ENCODE peak calls at places on chromosomes 16 and 17, in four cellular contexts. M is A673, C is GM12865, P is H9. F is an unnamed sample.

GRCh38 chr17:67475161-67475887 is 98.2 kb downstream of the PITPNC1 start:
- DNase-seq in P (peak), M (peak), C (peak), F (peak)

GRCh38 chr17:50133769-50134099 is 3.8 kb upstream of the SAMD14 start:
- DNase-seq in M (no peak), C (no peak), P (no peak), F (no peak)

GRCh38 chr17:80844418-80844990 is 147.1 kb upstream of the CHMP6 start:
- DNase-seq in M (peak), P (no peak), C (no peak), F (no peak)

GRCh38 chr17:59451706-59452105 is 113.7 kb upstream of the DHX40 start:
- DNase-seq in C (no peak), P (peak), M (no peak), F (no peak)

GRCh38 chr17:1485748-1486376 is 6.6 kb downstream of the MYO1C start:
- DNase-seq in P (peak), C (peak), M (peak), F (peak)

GRCh38 chr16:13351651-13352217 is 450.3 kb downstream of the SHISA9 start:
- DNase-seq in M (no peak), P (peak), C (no peak), F (no peak)

GRCh38 chr17:42184717-42185496 is at the start of gene HCRT:
- DNase-seq in P (no peak), C (no peak), M (no peak), F (no peak)

GRCh38 chr17:78168906-78169793 is 769 bp downstream of the SYNGR2 start:
- DNase-seq in C (peak), M (peak), P (peak), F (peak)

GRCh38 chr17:50501054-50501453 is 7.2 kb upstream of the MYCBPAP start:
- DNase-seq in C (peak), M (peak), P (no peak), F (no peak)

GRCh38 chr17:60971515-60972369 is 294.1 kb downstream of the BCAS3 start:
- DNase-seq in M (peak), C (peak), P (peak), F (no peak)

GRCh38 chr16:57747496-57747895 is 11.9 kb downstream of the KATNB1 start:
- DNase-seq in C (no peak), P (peak), M (no peak), F (no peak)
- TF ChIP-seq CTCF in C (no peak), P (no peak), M (no peak), F (no peak)

DNA sequence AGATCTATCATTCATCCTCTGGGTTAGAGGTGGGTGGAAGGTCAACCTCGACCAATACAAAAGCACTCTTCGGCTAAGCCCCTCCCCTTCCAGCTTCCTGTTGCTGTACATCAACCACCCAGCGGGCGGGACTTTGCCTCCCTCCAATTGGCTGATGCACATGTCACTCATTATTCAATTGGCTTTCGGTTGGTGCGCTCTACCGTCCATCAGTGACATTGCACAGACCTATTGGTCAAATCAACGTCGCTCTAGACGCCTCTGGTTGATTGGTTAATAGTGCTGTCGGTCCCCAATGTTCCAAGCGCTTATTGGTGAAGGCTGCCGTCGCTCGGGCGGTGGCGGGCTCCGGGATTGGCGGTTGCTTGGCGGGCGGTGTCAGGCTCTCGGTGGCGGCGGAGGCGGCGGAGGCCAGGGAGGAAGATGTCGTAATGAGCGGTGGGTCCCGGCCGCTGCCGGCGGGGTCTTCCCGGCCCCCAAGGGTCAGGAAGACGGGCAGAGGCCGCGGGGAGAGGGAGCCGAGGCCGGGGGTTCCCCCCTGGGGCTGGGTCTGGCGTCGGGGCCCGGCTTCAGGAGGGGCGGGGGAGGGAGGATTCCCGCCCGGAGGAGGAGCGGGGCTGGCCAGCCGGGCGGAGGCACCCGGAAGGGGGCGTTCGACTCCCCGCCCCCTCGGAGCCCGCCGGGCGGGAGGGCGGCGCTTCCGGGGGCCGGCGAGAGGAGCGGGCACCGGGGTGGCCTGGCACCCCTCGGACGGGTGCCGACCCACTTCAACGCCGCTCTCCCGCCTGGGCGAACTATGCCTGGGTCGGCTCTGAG is at the start of gene SP2:
- DNase-seq in P (peak), C (peak), M (peak), F (peak)
- TF ChIP-seq CTCF in P (peak), C (peak), M (no peak), F (no peak)

DNA sequence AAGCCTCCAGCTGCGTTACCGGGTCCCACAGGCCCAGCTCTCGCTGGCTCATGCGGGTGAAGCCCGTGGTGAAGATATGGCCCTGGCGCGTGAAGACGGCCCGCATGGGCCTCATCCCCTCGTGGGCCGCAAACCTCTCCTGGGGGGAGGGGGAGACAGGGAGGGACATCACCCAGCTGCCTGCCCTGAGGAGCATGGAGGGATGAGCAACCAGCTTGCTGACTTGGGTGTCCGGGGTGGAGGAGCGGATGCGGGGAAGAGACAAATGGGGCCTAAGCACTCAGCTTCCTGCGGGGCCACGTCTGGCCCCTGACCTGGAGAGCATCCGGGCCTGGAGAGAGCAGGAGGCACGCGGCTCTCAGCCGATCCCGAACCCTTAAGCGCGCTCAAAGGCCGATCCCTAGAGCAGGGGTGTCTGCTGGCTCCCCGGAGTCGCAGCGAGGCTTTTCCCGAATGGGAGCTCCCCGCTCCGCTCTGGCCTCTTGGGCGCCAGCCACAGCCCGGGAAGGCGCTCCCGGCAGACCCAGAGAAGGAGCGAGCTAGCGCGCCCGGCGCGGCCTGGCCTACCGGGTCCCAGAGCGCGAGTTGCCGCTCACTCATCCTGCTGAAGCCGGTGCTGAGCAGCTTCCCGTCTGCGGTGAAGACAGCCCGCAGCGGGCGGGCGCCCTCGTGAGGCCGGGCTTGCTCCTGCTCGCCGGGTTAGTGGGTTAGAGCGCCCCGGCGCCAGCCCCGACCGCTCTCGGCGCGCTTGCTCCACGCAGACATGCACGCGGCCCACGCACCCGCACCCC is 5.0 kb downstream of the CORO6 start:
- DNase-seq in P (peak), M (no peak), C (peak), F (peak)
- TF ChIP-seq CTCF in P (peak), M (peak), C (peak), F (peak)

DNA sequence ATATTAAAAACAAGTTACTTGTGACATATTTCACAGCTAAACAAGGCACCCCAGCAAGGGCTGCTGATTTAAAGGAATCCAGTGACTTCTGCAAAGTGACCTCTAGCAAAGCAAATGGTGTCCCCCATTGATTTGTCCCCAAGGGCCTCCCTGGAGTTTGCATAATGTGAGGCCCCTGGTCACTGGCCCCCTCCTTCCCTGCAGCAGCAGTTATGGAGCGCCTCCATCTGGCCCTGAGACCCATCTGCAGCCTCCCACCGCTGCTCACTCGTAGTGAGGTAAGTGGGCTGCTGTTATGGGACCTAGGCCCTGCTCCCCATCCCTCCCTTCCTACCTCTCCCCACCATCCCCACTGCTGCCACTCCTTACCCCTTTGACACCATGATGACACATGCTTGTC is 19.6 kb upstream of the EEF2K start:
- DNase-seq in M (no peak), C (no peak), P (peak), F (no peak)
- TF ChIP-seq CTCF in M (peak), C (peak), P (peak), F (no peak)

GRCh38 chr17:58193641-58194259 is 1.2 kb downstream of the EPX start:
- DNase-seq in C (no peak), M (no peak), P (peak), F (no peak)
- TF ChIP-seq CTCF in C (no peak), M (peak), P (peak), F (no peak)

DNA sequence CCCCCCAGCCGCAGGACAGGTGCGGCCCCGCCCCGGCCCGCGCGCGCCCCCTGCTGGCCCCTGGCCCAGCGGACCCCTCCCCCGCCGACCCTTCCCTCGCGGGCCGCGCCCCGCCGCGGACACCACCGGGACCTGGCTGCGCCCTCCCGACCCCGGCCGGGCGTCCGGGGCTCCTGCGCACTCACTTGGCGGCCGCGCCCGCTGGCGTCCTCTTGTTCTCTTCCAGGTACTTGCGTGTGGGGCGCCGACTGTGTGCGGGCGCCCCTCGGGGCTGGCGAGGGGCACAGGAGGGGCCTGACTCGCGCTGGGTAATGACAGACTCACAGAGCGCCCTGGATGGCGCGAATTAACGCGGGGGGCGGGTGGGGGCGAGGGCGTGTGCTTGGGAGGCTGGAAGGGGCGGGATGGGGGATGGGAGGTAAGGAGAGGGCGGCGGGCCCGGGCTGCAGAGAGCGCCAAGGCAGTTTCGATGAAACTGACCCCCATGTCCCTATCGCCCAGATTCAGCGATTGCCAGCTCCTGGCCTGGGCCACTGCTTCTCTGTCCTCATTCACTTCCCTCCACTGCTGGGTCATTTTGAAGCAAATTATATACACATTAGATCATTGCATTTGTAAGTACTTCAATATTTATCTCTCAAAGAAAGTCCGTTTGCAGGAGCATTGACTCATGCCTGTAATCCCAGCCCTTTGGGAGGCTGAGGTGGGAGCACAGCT is 445 bp upstream of the DBNDD1 start:
- DNase-seq in P (peak), M (peak), C (peak), F (peak)
- TF ChIP-seq CTCF in P (peak), M (no peak), C (peak), F (no peak)

DNA sequence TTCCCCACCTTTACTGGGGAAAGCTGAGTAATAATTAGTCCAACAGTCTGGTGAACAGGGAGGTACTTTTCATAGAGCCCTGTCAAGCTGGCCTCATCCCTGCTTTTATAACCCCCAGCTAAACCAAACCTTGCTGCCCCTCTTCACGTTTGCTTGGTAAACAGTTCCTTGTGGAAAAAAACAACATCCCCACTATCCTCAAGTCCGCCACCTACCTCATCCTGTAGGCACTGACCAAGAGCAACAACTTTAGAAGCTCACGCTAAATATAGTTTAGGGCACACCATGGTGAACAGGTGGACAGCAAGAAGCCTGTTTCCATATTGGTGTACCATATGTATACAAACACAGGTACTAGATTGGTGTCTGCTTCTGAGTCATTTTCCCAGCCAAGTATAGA is 16.5 kb downstream of the NFE2L1 start:
- DNase-seq in P (no peak), M (no peak), C (no peak), F (no peak)
- TF ChIP-seq CTCF in P (no peak), M (no peak), C (no peak), F (no peak)

DNA sequence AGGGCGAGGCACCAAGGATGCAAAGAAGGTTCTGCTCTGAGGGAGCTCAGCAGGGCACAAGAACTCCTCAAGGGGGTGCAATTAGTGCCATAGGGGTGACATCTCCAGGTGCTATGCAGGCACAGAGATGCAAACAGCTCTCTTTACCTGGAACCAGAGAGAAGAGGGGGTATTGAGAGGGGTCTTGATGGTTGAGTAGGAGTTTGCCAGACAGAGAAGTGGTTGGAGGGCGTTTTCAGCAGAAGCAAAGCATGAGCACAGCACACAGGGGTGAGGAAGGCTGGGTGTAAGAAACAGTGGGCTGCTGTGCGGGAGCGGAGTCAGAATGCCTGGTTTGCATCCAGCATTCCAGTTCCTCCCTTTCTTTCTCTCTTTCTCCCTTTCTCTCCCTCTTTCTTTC is 81.8 kb upstream of the LHX1 start:
- DNase-seq in C (no peak), P (no peak), M (no peak), F (no peak)
- TF ChIP-seq CTCF in C (no peak), P (no peak), M (no peak), F (no peak)

F was measured in activated B cell treated with CpG ODN at 0.5 μM for 24 hours.